ENCODE peak calls at places on chromosomes 6 and 20, in ten cellular contexts. W is lower lobe of right lung, G is fibroblast of the aortic adventitia, E is CD14-positive monocyte, K is type B pancreatic cell, H is neural progenitor cell, P is Calu3, Z is HCT116, N is MM.1S, A is stomach. J is an unnamed sample.

GRCh38 chr6:122947355-122947754 is 48.7 kb upstream of the CLVS2 start:
- DNase-seq in W (no peak), G (peak), E (no peak), K (no peak), H (peak), P (peak), Z (peak), N (peak), A (peak), J (no peak)

GRCh38 chr6:27394073-27394472 is 5.5 kb downstream of the ZNF391 start:
- DNase-seq in W (no peak), G (no peak), E (no peak), K (no peak), H (no peak), P (no peak), Z (no peak), N (no peak), A (no peak), J (no peak)

GRCh38 chr6:28207244-28208179 is 17.6 kb upstream of the ZSCAN9 start:
- DNase-seq in W (no peak), G (no peak), E (no peak), K (no peak), H (peak), P (no peak), Z (no peak), N (peak), A (no peak), J (peak)

GRCh38 chr6:10297825-10298224 is 117.0 kb downstream of the TFAP2A start:
- DNase-seq in W (no peak), G (no peak), E (no peak), K (no peak), H (no peak), P (no peak), Z (no peak), N (peak), A (no peak), J (no peak)

GRCh38 chr6:166515072-166515810 is 71.2 kb downstream of the RAMACL start:
- DNase-seq in W (no peak), G (peak), E (no peak), K (no peak), H (no peak), P (peak), Z (peak), N (no peak), A (no peak), J (peak)

GRCh38 chr20:57289401-57290177 is 23.1 kb upstream of the BMP7 start:
- DNase-seq in W (no peak), G (no peak), E (no peak), K (no peak), H (peak), P (no peak), Z (no peak), N (no peak), A (no peak), J (no peak)

GRCh38 chr6:53159558-53159957 is 10.9 kb upstream of the GCM1 start:
- DNase-seq in W (no peak), G (no peak), E (no peak), K (no peak), H (no peak), P (no peak), Z (no peak), N (no peak), A (no peak), J (no peak)

GRCh38 chr6:27502508-27503435 is 29.9 kb upstream of the ZNF184 start:
- DNase-seq in W (no peak), G (peak), E (no peak), K (no peak), H (peak), P (peak), Z (peak), N (peak), A (peak), J (peak)

GRCh38 chr6:132084811-132085509 is 133.8 kb upstream of the CCN2 start:
- DNase-seq in W (no peak), G (peak), E (no peak), K (no peak), H (no peak), P (no peak), Z (no peak), N (peak), A (no peak), J (no peak)

GRCh38 chr20:64003970-64004725 is 23.2 kb downstream of the PRPF6 start:
- DNase-seq in W (no peak), G (no peak), E (no peak), K (no peak), H (no peak), P (no peak), Z (no peak), N (no peak), A (no peak), J (no peak)

GRCh38 chr6:40383348-40384115 is 203.6 kb downstream of the LRFN2 start:
- DNase-seq in W (no peak), G (no peak), E (no peak), K (no peak), H (no peak), P (no peak), Z (no peak), N (no peak), A (no peak), J (no peak)

GRCh38 chr6:14877758-14878157 is 368.1 kb upstream of the JARID2 start:
- DNase-seq in W (no peak), G (no peak), E (no peak), K (no peak), H (no peak), P (no peak), Z (no peak), N (no peak), A (no peak), J (no peak)

GRCh38 chr20:1654994-1655393 is 2.6 kb downstream of the SIRPG start:
- DNase-seq in W (no peak), G (no peak), E (no peak), K (no peak), H (no peak), P (no peak), Z (no peak), N (no peak), A (no peak), J (no peak)

GRCh38 chr6:50145125-50145524 is 95.4 kb upstream of the DEFB112 start:
- DNase-seq in W (no peak), G (no peak), E (no peak), K (no peak), H (peak), P (peak), Z (no peak), N (no peak), A (no peak), J (no peak)

GRCh38 chr20:37921341-37921929 is 18.5 kb downstream of the VSTM2L start:
- DNase-seq in W (no peak), G (no peak), E (no peak), K (no peak), H (no peak), P (no peak), Z (no peak), N (no peak), A (no peak), J (no peak)

GRCh38 chr20:58755062-58755697 is 62.6 kb downstream of the NPEPL1 start:
- DNase-seq in W (no peak), G (no peak), E (no peak), K (no peak), H (no peak), P (no peak), Z (no peak), N (no peak), A (no peak), J (no peak)

GRCh38 chr20:49275634-49276033 is 2.2 kb downstream of the ZNFX1 start:
- DNase-seq in W (no peak), G (no peak), E (no peak), K (no peak), H (no peak), P (no peak), Z (no peak), N (no peak), A (no peak), J (no peak)

GRCh38 chr20:35954907-35955251 is 577 bp upstream of the SCAND1 start:
- DNase-seq in W (no peak), G (peak), E (no peak), K (no peak), H (no peak), P (no peak), Z (no peak), N (peak), A (no peak), J (no peak)

GRCh38 chr6:56730663-56731529 is 88.2 kb upstream of the DST start:
- DNase-seq in W (no peak), G (peak), E (no peak), K (no peak), H (no peak), P (no peak), Z (no peak), N (no peak), A (no peak), J (no peak)

GRCh38 chr6:36326351-36326995 is 10.2 kb downstream of the BNIP5 start:
- DNase-seq in W (no peak), G (no peak), E (no peak), K (no peak), H (peak), P (no peak), Z (no peak), N (no peak), A (no peak), J (peak)

GRCh38 chr6:132322398-132322797 is 78.9 kb downstream of the MOXD1 start:
- DNase-seq in W (no peak), G (peak), E (no peak), K (no peak), H (no peak), P (no peak), Z (no peak), N (no peak), A (no peak), J (no peak)

GRCh38 chr6:33452496-33452895 is 1.9 kb upstream of the ZBTB9 start:
- DNase-seq in W (no peak), G (no peak), E (no peak), K (no peak), H (no peak), P (no peak), Z (no peak), N (no peak), A (no peak), J (no peak)

GRCh38 chr6:10424005-10424404 is 9.1 kb upstream of the TFAP2A start:
- DNase-seq in W (no peak), G (no peak), E (no peak), K (no peak), H (no peak), P (peak), Z (no peak), N (no peak), A (no peak), J (no peak)

GRCh38 chr6:147127587-147127986 is 76.6 kb upstream of the STXBP5 start:
- DNase-seq in W (no peak), G (peak), E (no peak), K (no peak), H (no peak), P (no peak), Z (no peak), N (no peak), A (no peak), J (no peak)

DNA sequence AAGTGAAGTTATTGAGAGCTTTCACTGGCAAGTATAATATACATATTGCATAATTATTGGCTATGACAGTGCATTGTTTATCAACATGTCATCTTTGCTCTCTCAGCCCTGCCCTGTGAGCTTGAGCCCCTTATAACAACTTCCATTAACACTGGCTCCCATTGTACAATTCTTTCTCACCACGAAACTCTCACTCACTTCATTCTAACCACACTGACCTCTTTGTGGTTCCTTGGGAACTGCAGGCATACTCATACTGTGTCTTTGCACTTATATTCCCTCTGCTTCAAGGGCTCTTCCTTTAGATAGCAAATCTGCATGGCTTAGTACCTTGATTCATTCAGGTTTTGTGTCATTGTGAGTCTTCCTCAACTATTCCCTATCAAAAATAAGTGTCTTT is 411.8 kb downstream of the CDKAL1 start:
- DNase-seq in W (no peak), G (peak), E (no peak), K (no peak), H (no peak), P (no peak), Z (no peak), N (no peak), A (no peak), J (no peak)
- TF ChIP-seq CTCF in W (no peak), G (peak), E (no peak), K (no peak), H (peak), P (peak), Z (no peak), N (no peak), A (no peak), J (no peak)

DNA sequence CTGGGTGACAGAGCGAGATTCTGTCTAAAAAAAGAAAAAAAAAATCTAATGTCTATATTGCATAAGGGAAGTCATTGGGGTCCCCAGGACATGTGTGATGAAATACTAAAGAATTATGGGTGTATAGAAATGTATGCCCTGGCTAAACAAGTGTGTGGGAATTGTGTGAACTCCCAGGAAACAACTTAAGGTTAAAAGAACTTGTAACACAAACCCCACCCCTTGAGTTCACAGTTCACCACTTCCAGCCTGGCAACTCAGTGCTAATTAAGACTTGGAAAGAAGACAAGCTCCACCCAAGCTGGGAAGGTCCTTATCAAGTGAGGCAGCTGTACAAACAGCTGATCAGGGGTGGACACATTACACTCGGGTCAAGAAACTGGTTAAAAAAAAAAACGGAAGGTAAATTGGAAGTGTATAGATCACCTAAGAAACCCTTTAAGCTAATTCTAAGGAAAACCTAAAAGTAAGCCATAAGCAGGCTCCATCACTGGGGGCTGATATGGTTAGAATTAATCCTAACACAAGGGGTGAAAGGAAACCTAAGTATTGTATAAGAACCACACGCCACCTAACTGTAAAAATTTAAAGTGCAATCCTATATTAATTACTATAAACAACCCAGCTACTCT is 25.2 kb downstream of the HLA-A start:
- DNase-seq in W (no peak), G (no peak), E (no peak), K (no peak), H (peak), P (peak), Z (peak), N (peak), A (peak), J (no peak)
- TF ChIP-seq CTCF in W (no peak), G (no peak), E (peak), K (no peak), H (no peak), P (no peak), Z (no peak), N (peak), A (no peak), J (no peak)

GRCh38 chr6:66496659-66497058 is 789.6 kb upstream of the EYS start:
- DNase-seq in W (no peak), G (no peak), E (no peak), K (no peak), H (peak), P (no peak), Z (no peak), N (peak), A (no peak), J (peak)
- TF ChIP-seq CTCF in W (peak), G (no peak), E (no peak), K (peak), H (peak), P (no peak), Z (no peak), N (peak), A (no peak), J (peak)

GRCh38 chr6:32087574-32088486 is 21.3 kb downstream of the TNXB start:
- DNase-seq in W (peak), G (peak), E (no peak), K (peak), H (peak), P (peak), Z (peak), N (peak), A (peak), J (peak)
- TF ChIP-seq CTCF in W (peak), G (peak), E (peak), K (peak), H (peak), P (peak), Z (peak), N (peak), A (no peak), J (peak)

GRCh38 chr20:45958593-45958992 is 13.4 kb downstream of the ZNF335 start:
- DNase-seq in W (no peak), G (no peak), E (peak), K (no peak), H (no peak), P (no peak), Z (no peak), N (no peak), A (no peak), J (no peak)
- TF ChIP-seq CTCF in W (no peak), G (no peak), E (no peak), K (no peak), H (no peak), P (no peak), Z (no peak), N (no peak), A (no peak), J (no peak)

DNA sequence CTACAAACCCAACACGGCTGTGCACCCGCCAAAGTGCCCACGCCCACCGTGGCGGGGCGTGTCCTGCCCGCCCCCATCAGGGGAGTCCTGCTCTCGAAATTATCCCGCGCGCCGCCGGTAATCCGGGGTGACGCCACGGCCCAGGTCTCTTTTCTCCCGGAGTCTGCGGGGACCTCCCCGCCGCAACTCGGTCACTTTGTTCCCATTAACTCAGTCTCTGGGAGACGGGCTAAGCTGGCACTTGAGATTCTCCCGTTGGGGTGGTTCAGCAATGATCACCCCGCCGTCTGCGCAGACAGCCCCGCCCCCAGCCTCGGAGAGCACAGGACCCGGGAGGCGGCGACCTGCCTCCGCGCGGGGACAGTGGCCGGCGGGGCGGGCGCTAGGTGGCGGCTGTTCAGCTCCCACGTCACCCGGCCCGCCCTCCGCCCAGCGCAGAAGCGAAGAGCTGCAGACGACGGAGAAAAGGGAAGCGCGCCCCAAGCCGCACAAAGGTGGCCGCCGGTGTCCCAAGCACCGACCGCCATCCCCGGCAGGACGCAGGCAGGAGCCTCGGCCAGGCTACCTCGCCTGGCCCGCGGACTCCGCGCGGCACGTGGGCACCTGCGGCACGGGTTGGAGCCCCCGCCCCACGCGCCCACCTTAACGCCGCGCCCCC is 31.5 kb downstream of the SF3B5 start:
- DNase-seq in W (peak), G (no peak), E (peak), K (peak), H (peak), P (peak), Z (peak), N (peak), A (peak), J (peak)
- TF ChIP-seq CTCF in W (peak), G (no peak), E (peak), K (peak), H (peak), P (no peak), Z (peak), N (no peak), A (no peak), J (peak)

DNA sequence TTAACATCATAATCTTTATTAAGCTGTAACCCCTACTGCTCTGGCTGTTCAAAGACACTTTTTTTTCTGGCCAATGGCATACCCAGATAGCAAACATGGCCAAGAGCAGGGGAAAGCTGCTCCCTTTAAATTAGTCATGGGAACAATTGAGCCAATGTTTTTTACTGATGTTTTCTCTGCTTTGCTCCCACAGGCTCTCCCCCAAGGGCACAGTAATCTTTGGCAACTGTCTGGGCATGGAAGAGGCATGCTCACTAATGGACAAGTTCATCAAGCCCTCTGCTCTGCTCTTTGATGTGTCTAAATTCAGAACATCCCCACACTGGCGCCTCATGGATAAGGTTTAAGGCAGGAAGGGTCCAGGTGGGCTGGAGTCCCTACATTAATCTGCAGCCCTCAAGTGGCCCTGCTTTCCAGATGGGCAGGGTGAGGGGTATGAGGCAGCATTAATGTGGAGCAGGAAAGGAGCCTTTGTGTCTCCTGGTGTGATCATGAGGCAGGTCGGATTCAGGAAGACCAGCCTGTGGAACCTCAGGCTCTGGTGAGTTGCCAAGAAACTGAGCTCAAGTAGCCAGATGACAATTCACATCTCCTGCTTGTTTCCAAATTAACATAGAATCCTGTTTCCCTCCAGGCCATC is 227.1 kb upstream of the CST7 start:
- DNase-seq in W (no peak), G (no peak), E (no peak), K (peak), H (no peak), P (no peak), Z (no peak), N (no peak), A (no peak), J (no peak)
- TF ChIP-seq CTCF in W (no peak), G (no peak), E (no peak), K (no peak), H (no peak), P (no peak), Z (no peak), N (no peak), A (no peak), J (no peak)

GRCh38 chr6:88596801-88597200 is 366.6 kb downstream of the RNGTT start:
- DNase-seq in W (no peak), G (no peak), E (no peak), K (no peak), H (no peak), P (no peak), Z (no peak), N (no peak), A (no peak), J (no peak)

GRCh38 chr6:88605271-88605670 is 358.1 kb downstream of the RNGTT start:
- DNase-seq in W (no peak), G (no peak), E (no peak), K (no peak), H (no peak), P (no peak), Z (no peak), N (no peak), A (no peak), J (no peak)

DNA sequence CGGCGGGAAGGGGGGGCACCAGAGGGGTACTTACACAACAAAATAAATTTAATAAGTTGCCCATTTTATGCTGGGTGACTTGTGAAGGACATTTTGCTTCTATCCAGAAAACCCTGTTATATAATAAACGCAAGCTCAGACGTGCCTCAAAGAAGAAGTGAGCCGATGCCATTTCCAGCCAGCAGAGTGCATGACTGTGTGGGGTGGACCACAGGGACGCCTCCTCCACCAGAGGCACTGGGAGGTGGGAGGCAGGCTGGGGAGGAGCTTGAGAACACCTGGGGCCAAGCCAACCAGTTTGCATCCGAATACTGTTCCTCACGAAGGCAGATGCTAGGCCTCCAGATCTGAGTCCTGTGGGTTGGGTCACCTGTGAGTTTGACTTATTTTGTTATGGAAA is 363.9 kb downstream of the RNGTT start:
- DNase-seq in W (no peak), G (no peak), E (no peak), K (no peak), H (no peak), P (no peak), Z (no peak), N (no peak), A (no peak), J (no peak)
- TF ChIP-seq CTCF in W (no peak), G (no peak), E (no peak), K (no peak), H (no peak), P (no peak), Z (no peak), N (no peak), A (no peak), J (no peak)